ENCODE peak calls at places on chromosomes 16 and 17, in six cellular contexts. M is effector memory CD8-positive, alpha-beta T cell; O is bronchial epithelial cell; Y is thoracic aorta; H is HEK293T; N is fibroblast of the conjunctiva. R is an unnamed sample.

GRCh38 chr16:11205754-11206459 is 50.1 kb downstream of the SOCS1 start:
- DNase-seq in M (no peak), O (peak; percentile 38), Y (no peak), H (no peak), N (no peak), R (no peak)

GRCh38 chr16:87344931-87345631 is 27.9 kb upstream of the C16orf95 start:
- DNase-seq in M (peak; percentile 29), O (peak; percentile 4), Y (no peak), H (no peak), N (no peak), R (peak; percentile 2)

GRCh38 chr16:57403965-57404817 is at the start of gene CCL17:
- DNase-seq in M (no peak), O (no peak), Y (no peak), H (no peak), N (no peak), R (no peak)

GRCh38 chr17:62565817-62566216 is 61.7 kb upstream of the MRC2 start:
- DNase-seq in M (no peak), O (peak; percentile 89), Y (no peak), H (no peak), N (no peak), R (no peak)

GRCh38 chr16:89020068-89020924 is 43.3 kb upstream of the CBFA2T3 start:
- DNase-seq in M (no peak), O (no peak), Y (no peak), H (no peak), N (no peak), R (no peak)

GRCh38 chr17:30302241-30302640 is 10.5 kb upstream of the BLMH start:
- DNase-seq in M (no peak), O (no peak), Y (no peak), H (no peak), N (no peak), R (no peak)

GRCh38 chr17:28285965-28286364 is 33.0 kb upstream of the TMEM97 start:
- DNase-seq in M (no peak), O (no peak), Y (no peak), H (no peak), N (no peak), R (no peak)

GRCh38 chr17:75489511-75489955 is 25.8 kb downstream of the CASKIN2 start:
- DNase-seq in M (no peak), O (no peak), Y (no peak), H (no peak), N (no peak), R (no peak)

GRCh38 chr17:42472709-42473521 is 14.2 kb downstream of the ATP6V0A1 start:
- DNase-seq in M (no peak), O (peak; percentile 98), Y (no peak), H (no peak), N (peak; percentile 42), R (no peak)

GRCh38 chr16:66462912-66463311 is 35.8 kb downstream of the BEAN1 start:
- DNase-seq in M (no peak), O (no peak), Y (no peak), H (no peak), N (no peak), R (no peak)

GRCh38 chr16:72985148-72985882 is 62.6 kb downstream of the ZFHX3 start:
- DNase-seq in M (no peak), O (no peak), Y (no peak), H (no peak), N (peak; percentile 77), R (no peak)

GRCh38 chr16:31148281-31148728 is 1.6 kb downstream of the PRSS36 start:
- DNase-seq in M (no peak), O (peak; percentile 44), Y (no peak), H (no peak), N (no peak), R (no peak)

GRCh38 chr16:27851586-27851985 is 211.9 kb downstream of the GSG1L start:
- DNase-seq in M (no peak), O (no peak), Y (no peak), H (no peak), N (no peak), R (no peak)

GRCh38 chr16:29784901-29785500 is 5.5 kb upstream of the KIF22 start:
- DNase-seq in M (peak; percentile 72), O (no peak), Y (no peak), H (no peak), N (no peak), R (peak; percentile 74)

GRCh38 chr16:65672960-65673359 is 551.1 kb upstream of the CDH11 start:
- DNase-seq in M (no peak), O (peak; percentile 72), Y (no peak), H (no peak), N (no peak), R (no peak)

GRCh38 chr16:70676571-70677498 is 9.0 kb downstream of the MTSS2 start:
- DNase-seq in M (no peak), O (no peak), Y (no peak), H (no peak), N (no peak), R (no peak)

GRCh38 chr17:52025231-52025630 is 133.3 kb downstream of the CA10 start:
- DNase-seq in M (no peak), O (peak; percentile 3), Y (no peak), H (no peak), N (no peak), R (no peak)

GRCh38 chr16:4333308-4333638 is 17.4 kb downstream of the GLIS2 start:
- DNase-seq in M (no peak), O (no peak), Y (no peak), H (no peak), N (no peak), R (no peak)

GRCh38 chr16:49620158-49620867 is 235.6 kb downstream of the ZNF423 start:
- DNase-seq in M (no peak), O (peak; percentile 8), Y (peak; percentile 57), H (no peak), N (no peak), R (no peak)

R was measured in CD4-positive, alpha-beta memory T cell.